ENCODE peak calls at places on chromosome 14, in six cellular contexts. A is psoas muscle, P is activated B cell treated with CpG ODN at 0.5 μM for 24 hours, V is GM10248, S is IMR-90, G is GM23338. R is an unnamed sample.
A peak's percentile ranks its signal among the peaks of the same experiment; 100 is the strongest.

GRCh38 chr14:94051115-94051514 is 25.0 kb downstream of the OTUB2 start:
- DNase-seq in A (no peak), P (no peak), V (no peak), S (peak; percentile 42), G (peak; percentile 56), R (peak; percentile 27)

GRCh38 chr14:90003526-90004312 is 48.0 kb downstream of the TDP1 start:
- DNase-seq in A (no peak), P (no peak), V (no peak), S (no peak), G (no peak), R (no peak)

GRCh38 chr14:79093542-79093941 is 923.4 kb downstream of the NRXN3 start:
- DNase-seq in A (no peak), P (no peak), V (no peak), S (no peak), G (no peak), R (no peak)

GRCh38 chr14:100589071-100589759 is 2.0 kb upstream of the BEGAIN start:
- DNase-seq in A (peak; percentile 31), P (peak; percentile 6), V (no peak), S (no peak), G (peak; percentile 38), R (no peak)

GRCh38 chr14:45519770-45520169 is 266.8 kb upstream of the MIS18BP1 start:
- DNase-seq in A (no peak), P (no peak), V (no peak), S (no peak), G (no peak), R (no peak)

GRCh38 chr14:100393906-100394732 is 71.0 kb downstream of the SLC25A47 start:
- DNase-seq in A (no peak), P (no peak), V (no peak), S (no peak), G (no peak), R (no peak)

GRCh38 chr14:93150227-93151206 is 34.2 kb downstream of the MOAP1 start:
- DNase-seq in A (peak; percentile 14), P (no peak), V (no peak), S (no peak), G (no peak), R (no peak)

GRCh38 chr14:70616646-70617045 is 16.2 kb upstream of the MED6 start:
- DNase-seq in A (no peak), P (no peak), V (no peak), S (no peak), G (no peak), R (no peak)

GRCh38 chr14:100871234-100872186 is 32.0 kb downstream of the RTL1 start:
- DNase-seq in A (peak; percentile 34), P (no peak), V (no peak), S (peak; percentile 59), G (no peak), R (no peak)

GRCh38 chr14:69571879-69572633 is 2.6 kb downstream of the CCDC177 start:
- DNase-seq in A (no peak), P (no peak), V (no peak), S (peak; percentile 15), G (peak; percentile 78), R (no peak)

GRCh38 chr14:64951291-64951690 is 8.7 kb upstream of the GPX2 start:
- DNase-seq in A (no peak), P (no peak), V (no peak), S (no peak), G (no peak), R (no peak)

GRCh38 chr14:65329911-65330310 is 82.6 kb upstream of the FUT8 start:
- DNase-seq in A (no peak), P (no peak), V (no peak), S (no peak), G (no peak), R (no peak)

GRCh38 chr14:91511014-91511466 is 930 bp upstream of the PPP4R3A start:
- DNase-seq in A (no peak), P (no peak), V (peak; percentile 32), S (peak; percentile 23), G (peak; percentile 43), R (no peak)

GRCh38 chr14:102280376-102280962 is 24.5 kb downstream of the MOK start:
- DNase-seq in A (no peak), P (no peak), V (no peak), S (peak; percentile 99), G (no peak), R (no peak)

GRCh38 chr14:91417983-91418386 is 365 bp upstream of the CCDC88C start:
- DNase-seq in A (peak; percentile 58), P (no peak), V (peak; percentile 65), S (no peak), G (peak; percentile 61), R (no peak)

GRCh38 chr14:87894920-87895319 is 98.1 kb downstream of the GALC start:
- DNase-seq in A (no peak), P (no peak), V (no peak), S (no peak), G (no peak), R (no peak)

GRCh38 chr14:47541652-47542051 is 133.8 kb downstream of the MDGA2 start:
- DNase-seq in A (no peak), P (no peak), V (no peak), S (no peak), G (peak; percentile 16), R (no peak)

GRCh38 chr14:67738740-67739504 is 37.2 kb downstream of the RDH12 start:
- DNase-seq in A (peak; percentile 81), P (no peak), V (no peak), S (peak; percentile 93), G (no peak), R (peak; percentile 37)

GRCh38 chr14:94857985-94858384 is 88.1 kb upstream of the GSC start:
- DNase-seq in A (no peak), P (no peak), V (no peak), S (no peak), G (no peak), R (no peak)

GRCh38 chr14:56676042-56676441 is 96.4 kb downstream of the TMEM260 start:
- DNase-seq in A (no peak), P (no peak), V (no peak), S (no peak), G (no peak), R (no peak)

GRCh38 chr14:23284654-23285529 is 1.0 kb downstream of the HOMEZ start:
- DNase-seq in A (no peak), P (no peak), V (peak; percentile 47), S (peak; percentile 12), G (no peak), R (no peak)

GRCh38 chr14:29663281-29663801 is 264.3 kb downstream of the PRKD1 start:
- DNase-seq in A (no peak), P (no peak), V (no peak), S (no peak), G (peak; percentile 74), R (no peak)

GRCh38 chr14:92527724-92528123 is 14.1 kb downstream of the RIN3 start:
- DNase-seq in A (no peak), P (no peak), V (no peak), S (peak; percentile 83), G (no peak), R (no peak)

GRCh38 chr14:86462193-86462592 is 932.2 kb downstream of the FLRT2 start:
- DNase-seq in A (no peak), P (no peak), V (no peak), S (peak; percentile 30), G (peak; percentile 69), R (no peak)

GRCh38 chr14:37931998-37932397 is 275.7 kb upstream of the SSTR1 start:
- DNase-seq in A (no peak), P (no peak), V (no peak), S (no peak), G (peak; percentile 3), R (no peak)

DNA sequence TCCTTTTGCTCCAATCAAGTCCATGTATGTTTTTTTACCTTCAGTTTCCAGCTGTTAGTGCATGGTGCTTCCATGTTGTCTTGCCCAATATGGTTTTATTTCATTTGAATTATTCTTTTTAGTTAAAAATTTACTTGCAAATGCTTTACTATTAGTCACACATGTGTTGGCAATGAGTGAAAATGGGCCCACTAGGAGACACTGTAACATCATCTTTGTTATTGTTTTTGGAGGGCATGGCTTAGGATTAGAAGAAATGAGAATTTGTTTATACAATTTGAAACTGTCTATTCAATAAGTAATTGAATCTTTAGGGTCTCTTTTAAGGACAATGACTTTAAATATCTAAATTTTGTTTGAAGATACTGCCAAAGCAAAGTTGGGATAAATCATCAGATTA is 133.7 kb downstream of the BRMS1L start:
- DNase-seq in A (no peak), P (no peak), V (no peak), S (no peak), G (no peak), R (no peak)
- TF ChIP-seq CTCF in A (no peak), P (no peak), V (peak; percentile 6), S (no peak), G (peak; percentile 41), R (no peak)

GRCh38 chr14:74462993-74463392 is 30.1 kb downstream of the NPC2 start:
- DNase-seq in A (no peak), P (no peak), V (no peak), S (no peak), G (no peak), R (no peak)

GRCh38 chr14:74456684-74457083 is 30.7 kb upstream of the SYNDIG1L start:
- DNase-seq in A (no peak), P (no peak), V (no peak), S (no peak), G (no peak), R (no peak)

GRCh38 chr14:74459289-74459946 is 33.4 kb upstream of the SYNDIG1L start:
- DNase-seq in A (no peak), P (no peak), V (peak; percentile 57), S (peak; percentile 69), G (peak; percentile 81), R (no peak)

GRCh38 chr14:74457511-74457910 is 31.5 kb upstream of the SYNDIG1L start:
- DNase-seq in A (no peak), P (no peak), V (no peak), S (no peak), G (no peak), R (no peak)

GRCh38 chr14:74459981-74460380 is 33.1 kb downstream of the NPC2 start:
- DNase-seq in A (no peak), P (no peak), V (no peak), S (no peak), G (no peak), R (no peak)
- TF ChIP-seq CTCF in A (no peak), P (no peak), V (no peak), S (no peak), G (no peak), R (no peak)

DNA sequence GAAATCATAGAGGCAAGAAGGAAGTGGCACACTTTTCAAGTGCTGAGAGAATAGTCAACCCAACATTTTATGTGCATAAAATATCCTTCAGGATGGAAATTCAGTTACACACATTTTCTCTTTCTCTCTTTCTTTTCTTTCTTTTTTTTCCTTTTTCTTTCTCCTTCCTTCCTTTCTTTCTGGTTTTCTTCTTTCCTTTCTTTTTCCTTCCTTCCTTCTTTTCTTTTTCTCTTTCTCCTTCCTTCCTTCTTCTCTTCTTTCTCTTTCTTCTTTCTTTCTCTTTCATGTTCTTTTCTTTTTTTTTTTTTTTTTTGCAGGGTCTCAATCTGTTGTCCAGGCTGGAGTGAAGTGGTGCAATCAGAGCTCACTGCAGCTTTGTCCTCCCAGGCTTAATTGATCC is 38.7 kb upstream of the OR5AU1 start:
- DNase-seq in A (no peak), P (no peak), V (no peak), S (no peak), G (no peak), R (no peak)
- TF ChIP-seq CTCF in A (no peak), P (no peak), V (no peak), S (no peak), G (no peak), R (no peak)

DNA sequence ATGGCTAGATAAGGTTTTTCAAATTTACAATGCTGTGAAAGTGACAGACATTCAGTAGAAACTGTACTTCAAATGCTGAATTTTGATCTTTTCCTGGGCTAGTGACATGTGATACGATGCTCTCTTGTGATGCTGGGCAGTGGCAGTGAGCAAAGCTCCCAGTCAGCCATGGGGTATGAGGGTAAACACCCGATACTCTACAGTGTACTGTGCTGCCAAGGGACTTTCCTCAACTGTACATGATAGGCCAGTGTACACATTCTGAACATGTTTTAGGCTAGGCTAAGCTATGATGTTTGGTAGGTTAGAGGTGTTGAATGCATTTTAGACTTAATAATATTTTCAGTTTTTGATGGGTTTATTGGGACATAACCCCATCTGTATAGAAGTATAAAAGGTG is 17.6 kb downstream of the MBIP start:
- DNase-seq in A (no peak), P (no peak), V (no peak), S (no peak), G (no peak), R (no peak)
- TF ChIP-seq CTCF in A (no peak), P (no peak), V (no peak), S (no peak), G (no peak), R (no peak)

R was measured in lung.